ENCODE peak calls at places on chromosomes 11 and 22, in six cellular contexts. Q, C, O, X, R and L are unnamed samples.
A peak's percentile ranks its signal among the peaks of the same experiment; 100 is the strongest.

GRCh38 chr11:77083553-77084245 is 16.9 kb downstream of the CAPN5 start:
- DNase-seq in R (no peak), Q (no peak), C (no peak), O (no peak), X (no peak), L (no peak)

GRCh38 chr11:68840661-68841653 is 759 bp downstream of the CPT1A start:
- DNase-seq in C (peak; percentile 56), R (peak; percentile 33), X (peak; percentile 35), O (no peak), Q (peak; percentile 14), L (peak; percentile 60)

GRCh38 chr11:124896821-124897391 is 759 bp downstream of the ROBO4 start:
- DNase-seq in X (no peak), Q (no peak), O (no peak), R (no peak), C (no peak), L (no peak)

GRCh38 chr11:369336-370018 is at the start of gene B4GALNT4:
- DNase-seq in R (no peak), Q (no peak), X (peak; percentile 54), C (peak; percentile 21), O (no peak), L (no peak)

GRCh38 chr11:46392421-46393230 is 1.1 kb upstream of the CHRM4 start:
- DNase-seq in O (peak; percentile 45), X (peak; percentile 84), Q (no peak), R (peak; percentile 93), C (peak; percentile 85), L (peak; percentile 98)

GRCh38 chr22:24938741-24939341 is 7.7 kb downstream of the LHFPL7 start:
- DNase-seq in Q (peak; percentile 52), C (peak; percentile 53), R (peak; percentile 39), X (peak; percentile 19), O (no peak), L (peak; percentile 74)

GRCh38 chr11:39374963-39375698 is 2084.3 kb downstream of the LRRC4C start:
- DNase-seq in X (no peak), R (no peak), O (no peak), Q (peak; percentile 6), C (peak; percentile 35), L (peak; percentile 5)

GRCh38 chr22:30433773-30434172 is 8.2 kb downstream of the MTFP1 start:
- DNase-seq in R (no peak), Q (no peak), O (no peak), C (no peak), X (no peak), L (no peak)

GRCh38 chr11:75813622-75814039 is 1.4 kb upstream of the UVRAG start:
- DNase-seq in X (peak; percentile 61), C (peak; percentile 80), O (no peak), R (no peak), Q (no peak), L (no peak)

GRCh38 chr11:9362393-9362863 is 22.0 kb upstream of the IPO7 start:
- DNase-seq in C (no peak), R (no peak), Q (no peak), O (no peak), X (peak; percentile 42), L (no peak)

GRCh38 chr11:119371778-119372182 is 9.7 kb downstream of the USP2 start:
- DNase-seq in Q (peak; percentile 43), R (no peak), X (no peak), C (peak; percentile 28), O (peak; percentile 39), L (no peak)

GRCh38 chr22:20422965-20423635 is 14.5 kb downstream of the SCARF2 start:
- DNase-seq in R (no peak), Q (no peak), O (no peak), C (no peak), X (peak; percentile 77), L (no peak)

GRCh38 chr22:44567846-44568493 is 69.9 kb upstream of the RTL6 start:
- DNase-seq in Q (no peak), O (no peak), C (peak; percentile 57), R (no peak), X (peak; percentile 65), L (no peak)

GRCh38 chr22:24244144-24244787 is 616 bp downstream of the GGT5 start:
- DNase-seq in C (no peak), R (no peak), Q (no peak), X (peak; percentile 25), O (no peak), L (no peak)

GRCh38 chr22:48483764-48484528 is 1343.7 kb downstream of the BRD1 start:
- DNase-seq in R (no peak), Q (no peak), O (no peak), X (no peak), C (no peak), L (no peak)

GRCh38 chr11:898160-898517 is 12.5 kb downstream of the CHID1 start:
- DNase-seq in X (peak; percentile 19), Q (peak; percentile 27), C (peak; percentile 45), R (no peak), O (peak; percentile 24), L (no peak)

GRCh38 chr11:1208361-1209261 is 14.3 kb upstream of the MUC5B start:
- DNase-seq in R (no peak), O (no peak), Q (no peak), C (no peak), X (no peak), L (no peak)

GRCh38 chr22:22682807-22683667 is 38.6 kb downstream of the GGTLC2 start:
- DNase-seq in R (no peak), C (peak; percentile 14), O (no peak), X (peak; percentile 77), Q (no peak), L (no peak)

GRCh38 chr11:65778431-65778900 is 2.3 kb downstream of the AP5B1 start:
- DNase-seq in O (no peak), C (no peak), X (no peak), R (no peak), Q (no peak), L (peak; percentile 4)

GRCh38 chr11:66966351-66966750 is 8.2 kb upstream of the PC start:
- DNase-seq in Q (no peak), X (no peak), O (no peak), C (no peak), R (no peak), L (no peak)

GRCh38 chr22:44584256-44584902 is 86.3 kb upstream of the RTL6 start:
- DNase-seq in X (no peak), O (no peak), Q (no peak), R (no peak), C (no peak), L (no peak)

GRCh38 chr11:76242004-76242779 is 35.9 kb upstream of the WNT11 start:
- DNase-seq in Q (no peak), O (no peak), C (no peak), R (no peak), X (no peak), L (no peak)